ENCODE peak calls at places on chromosomes 11 and 22, in ten cellular contexts. T is fibroblast of lung; A is aorta; Z is mesendoderm; D is transverse colon; O is GM23338; Q is ovary; J is cardiac muscle cell; X is CD4-positive, CD25-positive, alpha-beta regulatory T cell; Y is neuronal stem cell. S is an unnamed sample.

GRCh38 chr11:119368121-119369034 is 13.1 kb downstream of the USP2 start:
- DNase-seq in T (peak; percentile 23), A (peak; percentile 73), Z (no peak), D (peak; percentile 89), O (no peak), Q (peak; percentile 54), J (no peak), X (no peak), Y (no peak), S (peak; percentile 97)

GRCh38 chr11:8359521-8359920 is 95.8 kb upstream of the LMO1 start:
- DNase-seq in T (no peak), A (no peak), Z (no peak), D (no peak), O (no peak), Q (no peak), J (no peak), X (no peak), Y (no peak), S (no peak)

GRCh38 chr22:37521236-37521739 is 2.1 kb upstream of the CARD10 start:
- DNase-seq in T (no peak), A (no peak), Z (no peak), D (peak; percentile 64), O (no peak), Q (no peak), J (no peak), X (no peak), Y (no peak), S (no peak)

GRCh38 chr11:86484164-86484794 is 109.6 kb downstream of the CCDC81 start:
- DNase-seq in T (peak; percentile 98), A (peak; percentile 89), Z (no peak), D (no peak), O (no peak), Q (peak; percentile 43), J (no peak), X (no peak), Y (no peak), S (peak; percentile 93)

GRCh38 chr22:42641801-42642413 is 1.5 kb upstream of the ATP5MGL start:
- DNase-seq in T (no peak), A (no peak), Z (no peak), D (no peak), O (no peak), Q (no peak), J (no peak), X (no peak), Y (no peak), S (no peak)

GRCh38 chr11:119447664-119448242 is 24.8 kb upstream of the THY1 start:
- DNase-seq in T (no peak), A (no peak), Z (no peak), D (no peak), O (no peak), Q (no peak), J (no peak), X (no peak), Y (no peak), S (no peak)

GRCh38 chr11:102727890-102728289 is 3.1 kb upstream of the MMP8 start:
- DNase-seq in T (peak; percentile 80), A (no peak), Z (no peak), D (no peak), O (no peak), Q (no peak), J (no peak), X (no peak), Y (no peak), S (peak; percentile 23)

GRCh38 chr11:124837491-124837856 is 27.8 kb upstream of the ROBO3 start:
- DNase-seq in T (peak; percentile 89), A (no peak), Z (peak; percentile 86), D (no peak), O (peak; percentile 88), Q (no peak), J (peak; percentile 73), X (no peak), Y (no peak), S (peak; percentile 28)

GRCh38 chr11:92662580-92662979 is 306.9 kb upstream of the MTNR1B start:
- DNase-seq in T (no peak), A (no peak), Z (peak; percentile 30), D (no peak), O (no peak), Q (no peak), J (no peak), X (no peak), Y (no peak), S (no peak)

GRCh38 chr22:23913306-23913660 is 19.1 kb downstream of the MIF start:
- DNase-seq in T (no peak), A (no peak), Z (no peak), D (no peak), O (no peak), Q (no peak), J (no peak), X (no peak), Y (no peak), S (no peak)

GRCh38 chr11:78759067-78759466 is 184.4 kb upstream of the NARS2 start:
- DNase-seq in T (no peak), A (no peak), Z (no peak), D (no peak), O (no peak), Q (no peak), J (no peak), X (no peak), Y (no peak), S (no peak)

GRCh38 chr11:129374993-129375721 is 491 bp upstream of the BARX2 start:
- DNase-seq in T (peak; percentile 16), A (no peak), Z (peak; percentile 70), D (peak; percentile 71), O (peak; percentile 72), Q (no peak), J (peak; percentile 46), X (no peak), Y (peak; percentile 44), S (peak; percentile 8)

GRCh38 chr11:60301178-60301577 is 20.7 kb downstream of the MS4A4A start:
- DNase-seq in T (no peak), A (no peak), Z (no peak), D (no peak), O (no peak), Q (no peak), J (no peak), X (no peak), Y (no peak), S (no peak)

GRCh38 chr22:50326959-50327710 is at the start of gene DENND6B:
- DNase-seq in T (peak; percentile 65), A (peak; percentile 93), Z (peak; percentile 78), D (peak; percentile 83), O (peak; percentile 85), Q (peak; percentile 76), J (peak; percentile 90), X (peak; percentile 62), Y (peak; percentile 86), S (peak; percentile 79)

GRCh38 chr11:110478410-110478809 is 48.7 kb downstream of the FDX1 start:
- DNase-seq in T (no peak), A (no peak), Z (peak; percentile 79), D (no peak), O (peak; percentile 91), Q (no peak), J (peak; percentile 59), X (no peak), Y (no peak), S (no peak)

GRCh38 chr11:73149105-73149504 is 7.0 kb upstream of the FCHSD2 start:
- DNase-seq in T (no peak), A (no peak), Z (no peak), D (no peak), O (no peak), Q (no peak), J (no peak), X (no peak), Y (no peak), S (no peak)

GRCh38 chr11:132256621-132257227 is 886.3 kb downstream of the NTM start:
- DNase-seq in T (no peak), A (no peak), Z (no peak), D (no peak), O (no peak), Q (no peak), J (no peak), X (no peak), Y (no peak), S (no peak)

GRCh38 chr11:110712643-110713468 is 619 bp upstream of the ARHGAP20 start:
- DNase-seq in T (peak; percentile 47), A (peak; percentile 68), Z (peak; percentile 42), D (peak; percentile 10), O (peak; percentile 49), Q (peak; percentile 8), J (peak; percentile 28), X (no peak), Y (peak; percentile 47), S (no peak)

GRCh38 chr11:120167659-120168058 is 29.7 kb upstream of the TRIM29 start:
- DNase-seq in T (no peak), A (no peak), Z (no peak), D (no peak), O (no peak), Q (no peak), J (no peak), X (no peak), Y (no peak), S (no peak)

GRCh38 chr22:20423636-20424511 is 13.8 kb downstream of the SCARF2 start:
- DNase-seq in T (no peak), A (peak; percentile 70), Z (no peak), D (no peak), O (no peak), Q (no peak), J (no peak), X (no peak), Y (no peak), S (no peak)
- H3K27me3 ChIP-seq in T (no peaks in the 10 kb centered on the region), A (no peaks in the 10 kb centered on the region), Z (no peaks in the 10 kb centered on the region), D (peaks cover 60% of the 10 kb centered on the region), O (peaks cover 48% of the 10 kb centered on the region), Q (no peaks in the 10 kb centered on the region), J (peaks cover 2% of the 10 kb centered on the region), X (no peaks in the 10 kb centered on the region), Y (no peaks in the 10 kb centered on the region), S (no peaks in the 10 kb centered on the region)

GRCh38 chr11:117186431-117186761 is 7.9 kb downstream of the SIDT2 start:
- DNase-seq in T (no peak), A (peak; percentile 55), Z (no peak), D (no peak), O (no peak), Q (no peak), J (no peak), X (no peak), Y (no peak), S (no peak)
- H3K36me3 ChIP-seq in T (peaks cover 21% of the 10 kb centered on the region), A (no peaks in the 10 kb centered on the region), Z (no peaks in the 10 kb centered on the region), D (no peaks in the 10 kb centered on the region), O (no peaks in the 10 kb centered on the region), Q (no peaks in the 10 kb centered on the region), J (peaks cover 15% of the 10 kb centered on the region), X (peaks cover 19% of the 10 kb centered on the region), Y (peaks cover 14% of the 10 kb centered on the region), S (no peaks in the 10 kb centered on the region)

DNA sequence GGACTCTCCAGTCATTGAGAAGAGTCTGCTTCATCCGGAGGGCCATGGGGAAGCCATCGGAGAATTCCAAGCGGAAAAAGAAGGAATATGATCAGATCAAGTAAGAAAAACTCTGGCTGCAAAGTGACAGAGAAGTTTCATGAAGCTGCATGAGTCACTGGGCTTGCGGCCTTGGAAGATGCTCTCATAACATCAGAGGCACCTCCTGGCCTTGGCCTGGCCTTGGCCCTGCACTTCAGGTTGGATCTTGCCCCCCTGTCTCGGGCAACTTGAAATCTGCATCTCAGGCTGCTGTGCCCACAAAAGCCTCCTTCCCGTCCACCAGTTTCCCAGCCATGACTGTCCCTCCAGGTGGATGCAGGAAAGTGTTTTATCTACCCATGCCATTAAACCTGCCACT is 66.5 kb downstream of the SEZ6L start:
- DNase-seq in T (no peak), A (no peak), Z (no peak), D (no peak), O (no peak), Q (no peak), J (no peak), X (no peak), Y (no peak), S (no peak)
- H3K27me3 ChIP-seq in T (no peaks in the 10 kb centered on the region), A (no peaks in the 10 kb centered on the region), Z (no peaks in the 10 kb centered on the region), D (no peaks in the 10 kb centered on the region), O (no peaks in the 10 kb centered on the region), Q (no peaks in the 10 kb centered on the region), J (no peaks in the 10 kb centered on the region), X (no peaks in the 10 kb centered on the region), Y (peaks cover 8% of the 10 kb centered on the region), S (peaks cover 22% of the 10 kb centered on the region)

GRCh38 chr11:57555393-57555792 is 12.1 kb downstream of the UBE2L6 start:
- DNase-seq in T (no peak), A (no peak), Z (no peak), D (no peak), O (no peak), Q (no peak), J (no peak), X (no peak), Y (no peak), S (no peak)
- H3K36me3 ChIP-seq in T (peaks cover 21% of the 10 kb centered on the region), A (no peaks in the 10 kb centered on the region), Z (no peaks in the 10 kb centered on the region), D (no peaks in the 10 kb centered on the region), O (no peaks in the 10 kb centered on the region), Q (no peaks in the 10 kb centered on the region), J (peaks cover 46% of the 10 kb centered on the region), X (peaks cover 92% of the 10 kb centered on the region), Y (peaks cover 59% of the 10 kb centered on the region), S (no peaks in the 10 kb centered on the region)